ENCODE peak calls at places on chromosome 6, in five cellular contexts. One of them, this sample, is unnamed.
A peak's percentile ranks its signal among the peaks of the same experiment; 100 is the strongest.

GRCh38 chr6:110518281-110518623 is 41.8 kb upstream of the SLC22A16 start:
- DNase-seq in endodermal cell: no peak
- DNase-seq in dorsolateral prefrontal cortex: no peak
- DNase-seq in HFF-Myc: no peak
- DNase-seq in colonic mucosa: no peak
- DNase-seq in this sample: no peak

GRCh38 chr6:106116125-106116524 is 30.0 kb downstream of the PRDM1 start:
- DNase-seq in HFF-Myc: no peak
- DNase-seq in dorsolateral prefrontal cortex: peak; percentile 90
- DNase-seq in endodermal cell: no peak
- DNase-seq in colonic mucosa: no peak
- DNase-seq in this sample: no peak

GRCh38 chr6:169849396-169849795 is 98.0 kb downstream of the ERMARD start:
- DNase-seq in HFF-Myc: no peak
- DNase-seq in dorsolateral prefrontal cortex: no peak
- DNase-seq in colonic mucosa: no peak
- DNase-seq in endodermal cell: peak; percentile 22
- DNase-seq in this sample: no peak

GRCh38 chr6:151803743-151804142 is 3.7 kb upstream of the ESR1 start:
- DNase-seq in colonic mucosa: no peak
- DNase-seq in endodermal cell: no peak
- DNase-seq in HFF-Myc: no peak
- DNase-seq in dorsolateral prefrontal cortex: no peak
- DNase-seq in this sample: no peak

GRCh38 chr6:119463081-119463626 is 113.6 kb upstream of the MAN1A1 start:
- DNase-seq in dorsolateral prefrontal cortex: no peak
- DNase-seq in HFF-Myc: no peak
- DNase-seq in endodermal cell: no peak
- DNase-seq in colonic mucosa: no peak
- DNase-seq in this sample: no peak

GRCh38 chr6:117264487-117265424 is 602 bp upstream of the VGLL2 start:
- DNase-seq in colonic mucosa: no peak
- DNase-seq in endodermal cell: peak; percentile 67
- DNase-seq in HFF-Myc: no peak
- DNase-seq in dorsolateral prefrontal cortex: no peak
- DNase-seq in this sample: no peak

GRCh38 chr6:152635949-152636674 is 1.1 kb downstream of the SYNE1 start:
- DNase-seq in endodermal cell: peak; percentile 72
- DNase-seq in HFF-Myc: no peak
- DNase-seq in dorsolateral prefrontal cortex: peak; percentile 40
- DNase-seq in colonic mucosa: peak; percentile 18
- DNase-seq in this sample: no peak

GRCh38 chr6:146862508-146862919 is 263.7 kb downstream of the ADGB start:
- DNase-seq in HFF-Myc: no peak
- DNase-seq in dorsolateral prefrontal cortex: no peak
- DNase-seq in endodermal cell: no peak
- DNase-seq in colonic mucosa: no peak
- DNase-seq in this sample: no peak

GRCh38 chr6:148530394-148530923 is 187.8 kb downstream of the SASH1 start:
- DNase-seq in HFF-Myc: no peak
- DNase-seq in endodermal cell: peak; percentile 76
- DNase-seq in colonic mucosa: no peak
- DNase-seq in dorsolateral prefrontal cortex: no peak
- DNase-seq in this sample: peak; percentile 96

GRCh38 chr6:148530976-148531375 is 188.3 kb downstream of the SASH1 start:
- DNase-seq in colonic mucosa: no peak
- DNase-seq in dorsolateral prefrontal cortex: no peak
- DNase-seq in endodermal cell: no peak
- DNase-seq in HFF-Myc: no peak
- DNase-seq in this sample: no peak

GRCh38 chr6:148526145-148526544 is 183.5 kb downstream of the SASH1 start:
- DNase-seq in HFF-Myc: no peak
- DNase-seq in colonic mucosa: no peak
- DNase-seq in dorsolateral prefrontal cortex: no peak
- DNase-seq in endodermal cell: no peak
- DNase-seq in this sample: no peak

GRCh38 chr6:148529010-148529409 is 186.4 kb downstream of the SASH1 start:
- DNase-seq in HFF-Myc: no peak
- DNase-seq in colonic mucosa: no peak
- DNase-seq in endodermal cell: no peak
- DNase-seq in dorsolateral prefrontal cortex: peak; percentile 63
- DNase-seq in this sample: no peak

DNA sequence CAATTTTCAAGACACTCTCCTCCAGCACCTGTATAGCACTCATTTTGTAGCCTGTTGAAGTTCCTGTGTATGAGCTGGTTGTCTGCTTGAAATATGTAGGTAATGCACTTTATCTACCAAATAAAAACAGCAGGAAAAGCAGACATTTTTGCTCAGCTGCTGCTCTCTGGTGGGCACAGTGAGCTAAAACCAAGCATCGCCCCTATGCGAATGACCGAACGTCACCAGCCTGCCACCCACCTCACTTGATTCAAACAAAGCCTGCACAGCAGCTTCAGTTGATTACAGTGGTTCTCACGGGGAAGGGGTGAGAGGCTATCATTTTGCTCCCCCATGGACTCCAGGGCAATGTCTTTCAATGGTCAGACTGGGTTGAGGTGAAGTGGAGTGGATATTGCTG is 185.7 kb downstream of the SASH1 start:
- DNase-seq in endodermal cell: no peak
- DNase-seq in dorsolateral prefrontal cortex: peak; percentile 70
- DNase-seq in colonic mucosa: no peak
- DNase-seq in HFF-Myc: no peak
- DNase-seq in this sample: no peak
- TF ChIP-seq CTCF in endodermal cell: peak; percentile 44
- TF ChIP-seq CTCF in dorsolateral prefrontal cortex: peak; percentile 49
- TF ChIP-seq CTCF in colonic mucosa: no peak
- TF ChIP-seq CTCF in HFF-Myc: peak; percentile 21
- TF ChIP-seq CTCF in this sample: no peak

GRCh38 chr6:138970159-138970558 is 17.9 kb downstream of the REPS1 start:
- DNase-seq in HFF-Myc: no peak
- DNase-seq in endodermal cell: no peak
- DNase-seq in dorsolateral prefrontal cortex: no peak
- DNase-seq in colonic mucosa: no peak
- DNase-seq in this sample: no peak
- H3K4me3 ChIP-seq in HFF-Myc: no peak overlapping the region
- H3K4me3 ChIP-seq in endodermal cell: no peak overlapping the region
- H3K4me3 ChIP-seq in dorsolateral prefrontal cortex: no peak overlapping the region
- H3K4me3 ChIP-seq in colonic mucosa: no peak overlapping the region
- H3K4me3 ChIP-seq in this sample: no peak overlapping the region

DNA sequence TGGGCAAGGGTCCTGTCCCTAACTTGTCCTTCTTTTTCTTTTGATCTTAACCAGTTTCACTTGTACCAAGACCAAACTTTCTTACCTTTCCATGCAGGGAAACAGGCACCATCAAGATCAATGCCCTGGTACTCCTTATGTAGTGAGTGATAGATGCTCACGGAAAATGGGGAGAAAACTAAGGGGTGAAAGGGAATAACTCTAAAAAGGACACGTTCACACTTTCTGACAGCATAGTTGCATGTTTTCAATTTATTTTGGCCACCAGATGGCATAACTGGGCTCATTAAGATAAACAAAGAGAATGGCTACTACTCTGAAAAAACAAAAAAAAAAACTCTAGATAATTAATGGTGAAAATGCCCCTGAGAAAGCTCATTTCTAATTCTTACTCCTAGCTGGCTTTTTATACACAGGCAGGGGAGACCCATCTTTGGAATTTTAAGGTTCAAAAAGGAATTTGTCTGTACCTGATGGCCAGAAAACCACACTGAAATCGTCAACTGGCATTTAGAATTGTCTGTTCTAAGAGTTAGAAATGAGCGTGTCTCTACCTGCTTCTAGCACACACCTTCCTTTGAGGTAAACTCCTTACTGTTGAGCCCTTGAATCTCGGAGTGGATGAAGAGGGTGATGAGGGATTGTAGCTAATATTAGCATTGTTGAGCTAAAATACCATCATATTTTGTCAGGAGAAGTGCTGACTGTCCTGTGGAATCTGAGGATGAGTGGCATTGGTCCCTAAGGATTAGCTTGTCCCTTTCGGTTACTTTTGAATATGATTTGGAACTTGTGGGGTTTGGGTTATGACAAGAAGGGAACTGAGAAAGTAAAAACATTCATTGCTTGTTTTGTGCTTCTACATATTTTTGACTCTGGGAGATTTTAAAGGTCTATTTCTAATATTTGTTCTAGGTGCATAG is 62.2 kb upstream of the DDR1 start:
- DNase-seq in dorsolateral prefrontal cortex: no peak
- DNase-seq in HFF-Myc: no peak
- DNase-seq in endodermal cell: no peak
- DNase-seq in colonic mucosa: no peak
- DNase-seq in this sample: no peak
- TF ChIP-seq CTCF in dorsolateral prefrontal cortex: peak; percentile 60
- TF ChIP-seq CTCF in HFF-Myc: peak; percentile 42
- TF ChIP-seq CTCF in endodermal cell: peak; percentile 66
- TF ChIP-seq CTCF in colonic mucosa: peak; percentile 40
- TF ChIP-seq CTCF in this sample: peak; percentile 56

DNA sequence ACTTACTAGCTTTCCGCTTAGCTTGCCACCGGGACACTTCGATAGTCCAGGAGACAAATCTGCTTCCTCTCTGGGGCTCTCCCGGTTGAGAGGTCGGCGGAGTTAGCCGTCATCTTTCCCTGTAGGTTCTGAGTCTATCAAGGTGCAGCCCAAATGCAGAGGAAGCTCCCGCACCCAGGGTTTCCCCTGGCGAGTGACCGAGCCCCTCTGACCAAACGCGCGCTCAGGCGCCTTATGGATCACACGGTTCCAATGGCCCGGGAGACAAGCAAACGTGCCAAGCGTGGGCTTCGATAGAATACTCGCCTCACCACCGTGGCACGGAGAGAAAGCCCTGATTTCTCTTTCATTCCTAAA is 15.8 kb upstream of the FOXC1 start:
- DNase-seq in dorsolateral prefrontal cortex: no peak
- DNase-seq in HFF-Myc: no peak
- DNase-seq in colonic mucosa: no peak
- DNase-seq in endodermal cell: peak; percentile 46
- DNase-seq in this sample: no peak
- H3K4me3 ChIP-seq in dorsolateral prefrontal cortex: no peak overlapping the region
- H3K4me3 ChIP-seq in HFF-Myc: no peak overlapping the region
- H3K4me3 ChIP-seq in colonic mucosa: no peak overlapping the region
- H3K4me3 ChIP-seq in endodermal cell: no peak overlapping the region
- H3K4me3 ChIP-seq in this sample: no peak overlapping the region

DNA sequence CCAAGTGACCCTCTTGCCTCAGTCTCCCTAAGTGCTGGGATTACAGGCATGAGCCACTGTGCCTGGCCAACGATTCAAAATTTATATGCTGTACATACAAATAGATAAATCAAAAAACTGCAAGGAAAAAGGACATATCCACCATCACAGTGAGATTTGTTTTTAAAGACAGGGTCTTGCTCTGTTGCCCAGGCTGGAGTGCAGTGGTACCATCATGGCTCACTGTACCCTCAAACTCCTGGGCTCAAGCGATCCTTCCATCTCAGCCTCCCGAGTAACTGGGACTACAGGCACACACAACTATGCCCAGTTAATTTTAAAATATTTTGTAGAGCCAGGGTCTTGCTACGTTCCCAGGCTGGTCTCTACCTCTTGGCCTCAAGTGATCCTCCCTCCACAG is 61.5 kb downstream of the MAP3K7 start:
- DNase-seq in dorsolateral prefrontal cortex: no peak
- DNase-seq in endodermal cell: no peak
- DNase-seq in HFF-Myc: no peak
- DNase-seq in colonic mucosa: no peak
- DNase-seq in this sample: no peak
- TF ChIP-seq CTCF in dorsolateral prefrontal cortex: no peak
- TF ChIP-seq CTCF in endodermal cell: no peak
- TF ChIP-seq CTCF in HFF-Myc: no peak
- TF ChIP-seq CTCF in colonic mucosa: no peak
- TF ChIP-seq CTCF in this sample: no peak

GRCh38 chr6:27550692-27551091 is 77.8 kb upstream of the ZNF184 start:
- DNase-seq in dorsolateral prefrontal cortex: no peak
- DNase-seq in HFF-Myc: no peak
- DNase-seq in colonic mucosa: no peak
- DNase-seq in endodermal cell: no peak
- DNase-seq in this sample: no peak

GRCh38 chr6:27546522-27546921 is 73.6 kb upstream of the ZNF184 start:
- DNase-seq in colonic mucosa: no peak
- DNase-seq in dorsolateral prefrontal cortex: no peak
- DNase-seq in HFF-Myc: no peak
- DNase-seq in endodermal cell: no peak
- DNase-seq in this sample: no peak

GRCh38 chr6:27545271-27546046 is 72.6 kb upstream of the ZNF184 start:
- DNase-seq in colonic mucosa: peak; percentile 40
- DNase-seq in HFF-Myc: peak; percentile 71
- DNase-seq in endodermal cell: peak; percentile 96
- DNase-seq in dorsolateral prefrontal cortex: no peak
- DNase-seq in this sample: no peak

GRCh38 chr6:27544612-27545260 is 71.8 kb upstream of the ZNF184 start:
- DNase-seq in colonic mucosa: no peak
- DNase-seq in HFF-Myc: no peak
- DNase-seq in dorsolateral prefrontal cortex: no peak
- DNase-seq in endodermal cell: no peak
- DNase-seq in this sample: no peak

DNA sequence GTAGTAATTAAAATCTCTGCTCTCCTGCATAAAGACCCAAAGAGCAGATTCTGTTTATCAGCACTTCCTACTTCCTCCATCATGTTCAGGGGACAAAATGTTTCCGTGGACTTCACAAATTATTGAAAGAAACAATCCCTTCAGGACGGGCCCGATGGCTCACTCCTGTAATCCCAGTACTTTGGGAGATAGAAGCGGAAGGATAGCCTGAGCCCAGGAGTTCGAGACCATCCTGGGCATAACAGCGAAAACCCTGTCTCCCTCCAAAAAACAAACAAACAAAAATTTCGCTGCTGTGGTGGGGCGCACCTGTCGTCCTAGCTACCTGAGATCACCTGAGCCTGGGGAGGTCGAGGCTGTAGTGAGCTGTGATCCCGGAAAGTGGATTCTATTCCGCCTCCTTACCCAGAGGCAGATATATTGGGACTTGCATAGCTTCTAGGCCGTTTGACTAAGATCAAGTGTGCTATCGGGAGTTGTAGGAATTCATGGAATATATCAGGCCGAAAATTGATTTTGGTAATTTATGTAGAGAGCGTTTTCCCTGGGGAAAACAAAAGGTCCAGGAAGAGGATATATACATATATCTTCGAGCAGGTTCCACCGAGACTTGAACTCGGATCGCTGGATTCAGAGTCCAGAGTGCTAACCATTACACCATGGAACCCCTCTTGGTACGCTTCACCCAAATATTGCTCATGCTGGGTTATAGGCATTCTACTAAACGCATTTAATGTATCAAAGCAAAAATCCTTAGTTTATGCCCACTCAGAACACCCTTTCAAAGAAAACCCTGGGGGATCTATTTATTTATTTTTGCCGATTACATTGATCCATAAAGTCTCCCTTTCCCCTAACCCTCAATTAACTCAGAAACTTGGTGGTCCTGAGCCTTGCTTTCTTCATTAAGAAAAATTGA is 74.5 kb upstream of the ZNF184 start:
- DNase-seq in colonic mucosa: peak; percentile 34
- DNase-seq in HFF-Myc: peak; percentile 74
- DNase-seq in endodermal cell: peak; percentile 85
- DNase-seq in dorsolateral prefrontal cortex: no peak
- DNase-seq in this sample: no peak
- H3K4me3 ChIP-seq in colonic mucosa: no peak overlapping the region
- H3K4me3 ChIP-seq in HFF-Myc: peak overlapping the region; percentile 49
- H3K4me3 ChIP-seq in endodermal cell: peak overlapping the region; percentile 92
- H3K4me3 ChIP-seq in dorsolateral prefrontal cortex: no peak overlapping the region
- H3K4me3 ChIP-seq in this sample: no peak overlapping the region